ENCODE peak calls at places on chromosomes 7 and 10, in nine cellular contexts. F is foreskin fibroblast; Y is stimulated activated CD8-positive, alpha-beta memory T cell treated with anti-CD3 and anti-CD28 coated beads, Interleukin-4, amount 100 ng/mL, for 4 hours; X is NCI-H2029; V is activated CD8-positive, alpha-beta memory T cell treated with anti-CD3 and anti-CD28 coated beads for 48 hours; A is left colon; W is Jurkat, Clone E6-1; U is lower leg skin; S is left ventricle myocardium inferior. L is an unnamed sample.

GRCh38 chr7:156064921-156065386 is 252.7 kb upstream of the SHH start:
- DNase-seq in X (no peak), U (no peak), S (no peak), V (no peak), F (no peak), Y (no peak), A (no peak), W (no peak), L (no peak)

GRCh38 chr10:43595739-43596298 is 10.4 kb upstream of the ZNF485 start:
- DNase-seq in F (no peak), W (peak; percentile 57), Y (no peak), U (no peak), V (peak; percentile 16), A (no peak), X (no peak), S (no peak), L (no peak)

GRCh38 chr10:61078542-61078941 is 134.6 kb upstream of the RHOBTB1 start:
- DNase-seq in V (no peak), A (no peak), X (no peak), W (no peak), U (no peak), F (no peak), S (no peak), Y (no peak), L (no peak)

GRCh38 chr10:119333146-119333792 is 125.9 kb downstream of the GRK5 start:
- DNase-seq in X (no peak), A (no peak), F (peak; percentile 41), W (peak; percentile 87), S (no peak), V (no peak), U (no peak), Y (peak; percentile 32), L (no peak)

GRCh38 chr7:124784879-124785818 is 19.6 kb upstream of the GPR37 start:
- DNase-seq in U (no peak), A (peak; percentile 29), W (peak; percentile 19), X (peak; percentile 41), F (peak; percentile 42), Y (no peak), S (no peak), V (no peak), L (peak; percentile 60)

GRCh38 chr7:18087031-18087686 is 59.5 kb upstream of the PRPS1L1 start:
- DNase-seq in Y (no peak), S (peak; percentile 15), A (peak; percentile 5), F (no peak), W (no peak), U (no peak), V (no peak), X (no peak), L (no peak)

GRCh38 chr7:97772034-97772891 is 40.4 kb downstream of the TAC1 start:
- DNase-seq in V (no peak), X (peak; percentile 89), A (no peak), W (no peak), F (no peak), Y (no peak), S (no peak), U (no peak), L (no peak)

GRCh38 chr7:153370092-153370491 is 610.5 kb downstream of the ACTR3B start:
- DNase-seq in S (no peak), F (no peak), U (no peak), X (no peak), V (no peak), A (no peak), W (no peak), Y (no peak), L (no peak)

GRCh38 chr7:126569402-126569801 is 683.3 kb downstream of the GRM8 start:
- DNase-seq in X (no peak), V (no peak), W (peak; percentile 29), F (no peak), S (no peak), A (no peak), Y (no peak), U (no peak), L (no peak)

GRCh38 chr10:62690703-62691102 is 113.8 kb upstream of the ADO start:
- DNase-seq in F (no peak), W (no peak), X (no peak), Y (no peak), S (no peak), A (no peak), V (no peak), U (no peak), L (peak; percentile 11)

GRCh38 chr7:2030475-2031456 is 202.0 kb downstream of the MAD1L1 start:
- DNase-seq in W (peak; percentile 32), F (no peak), X (no peak), Y (no peak), U (no peak), V (no peak), S (peak; percentile 11), A (peak; percentile 4), L (no peak)

GRCh38 chr10:44925224-44925623 is 14.1 kb downstream of the TMEM72 start:
- DNase-seq in V (no peak), W (peak; percentile 43), Y (no peak), F (no peak), X (no peak), U (no peak), S (no peak), A (no peak), L (peak; percentile 63)

GRCh38 chr7:74193913-74194312 is 15.9 kb upstream of the LAT2 start:
- DNase-seq in V (no peak), F (no peak), U (no peak), S (no peak), X (no peak), W (no peak), Y (no peak), A (no peak), L (no peak)

GRCh38 chr7:20053334-20054104 is 163.7 kb downstream of the MACC1 start:
- DNase-seq in W (no peak), F (no peak), Y (no peak), V (no peak), S (no peak), X (no peak), A (no peak), U (no peak), L (no peak)

GRCh38 chr7:104628017-104628416 is 299.6 kb downstream of the LHFPL3 start:
- DNase-seq in X (no peak), A (no peak), F (no peak), Y (no peak), V (no peak), U (no peak), W (no peak), S (no peak), L (no peak)

GRCh38 chr10:4270116-4270515 is 485.1 kb upstream of the KLF6 start:
- DNase-seq in V (no peak), X (no peak), W (no peak), S (no peak), A (no peak), F (peak; percentile 86), U (no peak), Y (no peak), L (no peak)